ENCODE peak calls at places on chromosomes 16 and 17, in five cellular contexts. W is cardiac muscle cell, M is heart left ventricle, O is astrocyte of the spinal cord, R is lower leg skin. C is an unnamed sample.

GRCh38 chr16:56667581-56668571 is at the start of gene MT1G:
- DNase-seq in W (peak), R (no peak), M (peak), O (peak), C (no peak)

GRCh38 chr17:37787055-37787720 is 42.3 kb upstream of the HNF1B start:
- DNase-seq in W (peak), R (no peak), M (no peak), O (peak), C (no peak)

GRCh38 chr17:36501963-36502362 is 15.5 kb downstream of the ZNHIT3 start:
- DNase-seq in W (no peak), R (no peak), M (no peak), O (no peak), C (no peak)

GRCh38 chr17:71063127-71063526 is 893.8 kb downstream of the KCNJ2 start:
- DNase-seq in R (no peak), M (no peak), W (no peak), O (peak), C (no peak)

GRCh38 chr17:72191901-72192300 is 71.1 kb downstream of the SOX9 start:
- DNase-seq in R (no peak), O (no peak), M (peak), W (no peak), C (no peak)

GRCh38 chr17:19558946-19559345 is 25.3 kb downstream of the SLC47A1 start:
- DNase-seq in R (no peak), O (no peak), W (peak), M (no peak), C (no peak)

GRCh38 chr16:31480851-31481250 is 2.1 kb upstream of the SLC5A2 start:
- DNase-seq in M (peak), R (no peak), W (peak), O (no peak), C (no peak)

GRCh38 chr17:65355246-65355645 is 206.2 kb downstream of the AXIN2 start:
- DNase-seq in R (no peak), M (no peak), O (no peak), W (no peak), C (no peak)

GRCh38 chr16:49580751-49581303 is 207.2 kb downstream of the C16orf78 start:
- DNase-seq in M (no peak), O (peak), R (no peak), W (no peak), C (no peak)

GRCh38 chr17:81984773-81985410 is 7.5 kb downstream of the ASPSCR1 start:
- DNase-seq in O (no peak), W (no peak), M (no peak), R (no peak), C (no peak)

GRCh38 chr17:78725448-78726021 is 56.5 kb downstream of the CYTH1 start:
- DNase-seq in O (no peak), M (no peak), R (no peak), W (no peak), C (no peak)

GRCh38 chr16:81097230-81097629 is 1.0 kb upstream of the GCSH start:
- DNase-seq in W (no peak), O (no peak), R (no peak), M (no peak), C (no peak)

GRCh38 chr17:59707971-59708425 is 544 bp downstream of the VMP1 start:
- DNase-seq in W (no peak), M (no peak), R (no peak), O (no peak), C (no peak)

GRCh38 chr16:68079616-68080344 is 5.4 kb upstream of the NFATC3 start:
- DNase-seq in M (peak), R (peak), W (peak), O (no peak), C (no peak)

GRCh38 chr17:61635913-61636432 is 45.0 kb upstream of the NACA2 start:
- DNase-seq in O (peak), W (peak), M (no peak), R (no peak), C (no peak)

GRCh38 chr17:9038380-9038779 is 17.1 kb downstream of the NTN1 start:
- DNase-seq in M (no peak), W (no peak), R (no peak), O (no peak), C (no peak)

GRCh38 chr16:88303890-88304819 is 78.6 kb upstream of the ZNF469 start:
- DNase-seq in W (peak), O (peak), R (no peak), M (peak), C (no peak)

GRCh38 chr16:89827383-89828198 is 684 bp upstream of the SPIRE2 start:
- DNase-seq in W (peak), O (peak), M (peak), R (no peak), C (no peak)

GRCh38 chr17:46003907-46004748 is 5.1 kb downstream of the STH start:
- DNase-seq in R (no peak), W (peak), O (peak), M (peak), C (no peak)

GRCh38 chr16:13453325-13453724 is 466.6 kb upstream of the ERCC4 start:
- DNase-seq in W (no peak), M (no peak), O (peak), R (peak), C (no peak)

GRCh38 chr17:68613739-68614298 is 12.7 kb upstream of the FAM20A start:
- DNase-seq in W (peak), O (peak), R (no peak), M (no peak), C (no peak)
- TF ChIP-seq CTCF in W (peak), O (peak), R (no peak), M (peak), C (no peak)

DNA sequence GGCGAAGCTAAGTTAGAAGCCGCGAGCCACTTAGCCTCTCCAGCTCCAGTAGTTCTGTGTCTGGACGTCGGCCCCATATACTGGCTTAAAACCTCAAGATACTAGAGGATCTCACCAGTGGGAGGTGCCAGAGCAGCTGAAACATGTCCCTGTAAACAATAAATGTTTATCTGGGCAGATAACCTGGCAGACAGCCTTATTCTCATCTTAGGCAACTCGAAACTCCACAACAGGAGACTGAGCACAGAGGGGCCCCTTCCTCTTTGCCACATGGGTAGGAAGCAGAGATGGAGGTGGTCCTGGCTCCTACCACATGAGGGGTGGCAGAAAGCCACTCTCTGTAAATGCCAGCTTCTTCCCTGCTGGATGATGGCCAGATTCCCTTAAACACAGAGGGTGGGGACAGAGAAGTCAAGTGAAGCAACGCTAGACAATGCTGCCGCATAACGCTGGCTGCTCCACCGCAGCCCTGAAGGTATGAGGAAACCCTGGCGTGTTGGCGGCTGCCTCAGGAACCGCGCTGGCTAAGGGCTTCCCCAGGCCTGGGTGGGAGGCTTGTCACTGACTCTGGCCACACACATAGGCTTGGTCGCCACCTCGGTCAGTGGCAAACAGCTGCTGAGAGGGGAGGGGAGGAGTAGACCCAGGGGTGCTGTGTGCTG is 67.9 kb downstream of the HIC1 start:
- DNase-seq in R (peak), W (peak), M (peak), O (peak), C (no peak)
- TF ChIP-seq CTCF in R (no peak), W (peak), M (no peak), O (peak), C (no peak)

GRCh38 chr17:44084131-44084538 is 13.6 kb downstream of the G6PC3 start:
- DNase-seq in R (no peak), W (no peak), O (no peak), M (no peak), C (no peak)
- TF ChIP-seq CTCF in R (no peak), W (peak), O (peak), M (no peak), C (no peak)

DNA sequence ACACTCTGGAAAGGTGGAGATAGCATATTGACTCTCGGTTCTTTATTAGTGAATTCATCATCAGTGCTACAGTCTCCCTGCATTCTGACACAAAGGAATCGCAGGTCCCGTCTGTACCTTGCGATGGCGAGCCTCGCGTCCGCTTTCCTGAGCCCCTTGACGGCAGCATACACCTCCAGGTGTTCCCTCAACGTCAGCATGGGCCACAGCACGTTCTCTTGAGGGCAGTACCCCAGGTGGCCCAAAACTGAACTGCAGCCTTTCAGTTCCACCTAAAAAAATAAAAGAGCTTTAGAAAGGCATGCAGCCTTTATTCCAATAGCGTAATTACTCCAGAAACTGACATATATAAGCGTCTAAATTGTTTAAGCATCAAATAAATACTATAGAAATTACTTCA is 24.2 kb upstream of the ABCA9 start:
- DNase-seq in O (no peak), R (no peak), W (no peak), M (no peak), C (no peak)
- TF ChIP-seq CTCF in O (peak), R (no peak), W (peak), M (peak), C (no peak)

DNA sequence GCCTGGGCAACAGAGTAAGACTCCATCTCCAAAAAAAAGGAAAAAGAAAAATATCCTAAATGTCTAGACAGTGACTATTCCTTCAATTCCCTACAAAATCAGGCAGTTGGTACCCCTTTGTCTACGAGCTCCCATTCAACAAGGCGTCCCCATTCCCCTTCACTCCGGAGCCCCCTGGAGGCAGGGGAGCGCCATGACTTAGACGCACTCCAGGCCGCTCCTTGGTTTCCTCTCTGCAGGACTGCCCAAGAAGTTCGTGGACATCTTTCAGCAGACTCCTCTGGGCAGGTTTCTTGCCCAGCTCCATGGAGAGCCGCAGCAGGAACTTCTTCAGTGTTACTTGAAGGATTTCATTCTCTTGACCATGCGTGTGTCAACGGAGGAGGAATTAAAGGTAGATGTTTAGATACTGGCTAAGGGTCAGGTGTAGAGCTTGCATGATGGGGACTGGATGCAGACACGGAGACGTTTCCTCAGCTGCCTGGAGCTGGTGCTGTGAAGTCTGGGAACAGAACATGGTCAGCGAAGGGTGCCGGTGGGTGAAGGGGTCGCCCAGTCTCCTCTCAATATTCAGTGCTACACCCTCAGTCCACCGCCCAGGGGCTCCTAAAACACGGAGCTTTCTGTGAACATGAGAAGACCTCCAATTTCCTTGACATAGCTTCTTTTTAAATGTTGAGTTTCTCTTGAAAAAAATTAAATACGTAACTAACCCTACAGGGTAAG is 53.3 kb upstream of the ENDOV start:
- DNase-seq in O (no peak), M (peak), R (no peak), W (peak), C (no peak)
- TF ChIP-seq CTCF in O (peak), M (peak), R (no peak), W (peak), C (no peak)

DNA sequence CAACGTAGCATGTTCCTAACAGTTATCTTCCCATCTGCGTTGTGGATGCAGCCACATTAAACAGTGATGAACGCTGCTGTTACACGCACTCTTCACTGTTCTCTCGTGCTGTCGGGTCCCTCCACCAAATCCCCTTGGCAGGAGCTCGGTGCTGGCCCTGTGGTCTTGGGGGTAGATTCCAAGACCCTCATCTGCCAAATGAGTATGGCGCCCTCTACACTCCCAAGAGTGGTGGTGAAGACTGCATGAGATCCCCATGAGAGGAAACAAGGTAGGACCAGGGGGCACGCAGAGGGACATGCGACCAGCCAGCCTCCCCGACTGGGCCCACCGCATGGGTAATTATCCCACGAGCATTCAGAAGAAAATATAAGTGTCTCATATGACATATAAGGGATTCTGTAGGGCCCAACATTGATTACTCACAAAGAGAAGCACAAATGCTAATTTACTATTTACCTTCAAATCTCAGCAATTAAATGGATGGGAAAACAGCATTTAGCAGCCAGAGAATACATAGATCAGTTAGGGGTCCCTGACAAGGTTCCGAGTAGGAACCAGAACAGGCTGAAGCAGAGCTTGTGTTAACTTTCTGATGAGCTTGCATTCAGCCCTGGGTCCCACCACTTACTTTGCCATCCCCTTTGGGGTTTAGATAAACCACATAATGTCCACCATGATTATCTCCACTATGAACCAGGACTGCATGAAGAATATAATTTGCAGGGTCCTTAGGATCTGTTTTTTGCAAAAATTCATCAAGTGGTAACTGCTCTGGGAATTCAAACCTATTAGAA is 23.8 kb downstream of the LITAFD start:
- DNase-seq in R (no peak), W (no peak), M (no peak), O (no peak), C (no peak)
- TF ChIP-seq CTCF in R (no peak), W (peak), M (no peak), O (peak), C (no peak)

GRCh38 chr17:27529230-27529796 is 73.1 kb downstream of the KSR1 start:
- DNase-seq in O (peak), W (peak), M (no peak), R (no peak), C (no peak)
- TF ChIP-seq CTCF in O (no peak), W (peak), M (no peak), R (no peak), C (no peak)